ENCODE peak calls at places on chromosomes 5 and 9, in seven cellular contexts. P is keratinocyte, U is ovary, N is brain microvascular endothelial cell, T is fibroblast of lung, A is PC-3, H is SK-N-SH. K is an unnamed sample.

GRCh38 chr9:407255-407654 is 192.6 kb downstream of the DOCK8 start:
- DNase-seq in A (no peak), N (no peak), T (no peak), U (no peak), P (no peak), H (no peak), K (no peak)

GRCh38 chr5:60360355-60360754 is 339.6 kb downstream of the DEPDC1B start:
- DNase-seq in A (no peak), N (no peak), U (no peak), P (no peak), H (no peak), T (no peak), K (no peak)

GRCh38 chr9:81035171-81035570 is 654.2 kb downstream of the TLE1 start:
- DNase-seq in A (no peak), H (peak), P (no peak), N (no peak), T (peak), U (no peak), K (no peak)

GRCh38 chr5:66171349-66172344 is 27.5 kb downstream of the SREK1 start:
- DNase-seq in P (peak), T (peak), H (peak), U (peak), A (peak), N (peak), K (no peak)

GRCh38 chr5:175321927-175322532 is 122.0 kb downstream of the DRD1 start:
- DNase-seq in N (peak), H (no peak), A (peak), P (no peak), U (no peak), T (peak), K (no peak)

GRCh38 chr9:34992376-34992951 is 2.9 kb downstream of the DNAJB5 start:
- DNase-seq in P (peak), A (peak), H (no peak), U (peak), T (peak), N (peak), K (peak)

GRCh38 chr5:64688965-64689364 is 1.3 kb upstream of the SHISAL2B start:
- DNase-seq in A (no peak), U (no peak), N (no peak), T (no peak), P (no peak), H (no peak), K (no peak)

GRCh38 chr5:143156556-143156955 is 246.9 kb downstream of the NR3C1 start:
- DNase-seq in A (no peak), U (no peak), P (no peak), H (no peak), N (no peak), T (no peak), K (no peak)

GRCh38 chr5:146662229-146662628 is 146.2 kb upstream of the GPR151 start:
- DNase-seq in T (peak), A (peak), N (peak), U (no peak), P (no peak), H (no peak), K (no peak)

GRCh38 chr9:129763235-129763917 is 10.5 kb upstream of the PTGES start:
- DNase-seq in N (peak), P (no peak), T (peak), H (no peak), A (no peak), U (peak), K (peak)

GRCh38 chr5:3105172-3105571 is 353.7 kb upstream of the IRX2 start:
- DNase-seq in H (no peak), N (no peak), T (no peak), A (no peak), P (no peak), U (no peak), K (no peak)

GRCh38 chr5:20166496-20166895 is 178.5 kb upstream of the CDH18 start:
- DNase-seq in N (no peak), T (no peak), P (no peak), H (no peak), U (no peak), A (peak), K (no peak)

GRCh38 chr9:29816954-29817703 is 2243.8 kb upstream of the C9orf72 start:
- DNase-seq in H (no peak), U (no peak), N (no peak), T (no peak), A (no peak), P (no peak), K (no peak)

GRCh38 chr9:26131891-26132290 is 453.6 kb upstream of the TUSC1 start:
- DNase-seq in T (peak), N (peak), A (peak), P (no peak), H (no peak), U (no peak), K (no peak)

GRCh38 chr5:175464414-175465233 is 13.7 kb upstream of the SFXN1 start:
- DNase-seq in H (peak), T (peak), A (peak), N (peak), U (peak), P (no peak), K (no peak)

GRCh38 chr9:121252104-121252851 is 15.7 kb upstream of the GSN start:
- DNase-seq in N (no peak), U (no peak), A (no peak), H (no peak), T (no peak), P (no peak), K (no peak)

GRCh38 chr9:128987800-128988199 is 40.3 kb downstream of the NUP188 start:
- DNase-seq in A (peak), U (no peak), N (peak), P (peak), T (peak), H (no peak), K (peak)

GRCh38 chr9:128911529-128912035 is 9.2 kb upstream of the PHYHD1 start:
- DNase-seq in P (peak), U (no peak), N (peak), H (no peak), A (peak), T (peak), K (no peak)

GRCh38 chr5:138538943-138539627 is 4.0 kb downstream of the ETF1 start:
- DNase-seq in T (no peak), U (no peak), A (no peak), P (no peak), N (no peak), H (no peak), K (no peak)

GRCh38 chr9:126965541-126966428 is 51.2 kb downstream of the RALGPS1 start:
- DNase-seq in U (peak), A (peak), H (peak), T (peak), N (peak), P (no peak), K (peak)

GRCh38 chr5:31096238-31096865 is 97.1 kb upstream of the CDH6 start:
- DNase-seq in U (no peak), T (peak), A (peak), P (no peak), H (no peak), N (peak), K (peak)

GRCh38 chr5:140262221-140262620 is 40.7 kb downstream of the PFDN1 start:
- DNase-seq in H (no peak), T (no peak), U (no peak), N (no peak), A (no peak), P (no peak), K (no peak)
- H3K27ac ChIP-seq in H (no peak), T (peak), U (no peak), N (peak), A (peak), P (peak), K (no peak)

DNA sequence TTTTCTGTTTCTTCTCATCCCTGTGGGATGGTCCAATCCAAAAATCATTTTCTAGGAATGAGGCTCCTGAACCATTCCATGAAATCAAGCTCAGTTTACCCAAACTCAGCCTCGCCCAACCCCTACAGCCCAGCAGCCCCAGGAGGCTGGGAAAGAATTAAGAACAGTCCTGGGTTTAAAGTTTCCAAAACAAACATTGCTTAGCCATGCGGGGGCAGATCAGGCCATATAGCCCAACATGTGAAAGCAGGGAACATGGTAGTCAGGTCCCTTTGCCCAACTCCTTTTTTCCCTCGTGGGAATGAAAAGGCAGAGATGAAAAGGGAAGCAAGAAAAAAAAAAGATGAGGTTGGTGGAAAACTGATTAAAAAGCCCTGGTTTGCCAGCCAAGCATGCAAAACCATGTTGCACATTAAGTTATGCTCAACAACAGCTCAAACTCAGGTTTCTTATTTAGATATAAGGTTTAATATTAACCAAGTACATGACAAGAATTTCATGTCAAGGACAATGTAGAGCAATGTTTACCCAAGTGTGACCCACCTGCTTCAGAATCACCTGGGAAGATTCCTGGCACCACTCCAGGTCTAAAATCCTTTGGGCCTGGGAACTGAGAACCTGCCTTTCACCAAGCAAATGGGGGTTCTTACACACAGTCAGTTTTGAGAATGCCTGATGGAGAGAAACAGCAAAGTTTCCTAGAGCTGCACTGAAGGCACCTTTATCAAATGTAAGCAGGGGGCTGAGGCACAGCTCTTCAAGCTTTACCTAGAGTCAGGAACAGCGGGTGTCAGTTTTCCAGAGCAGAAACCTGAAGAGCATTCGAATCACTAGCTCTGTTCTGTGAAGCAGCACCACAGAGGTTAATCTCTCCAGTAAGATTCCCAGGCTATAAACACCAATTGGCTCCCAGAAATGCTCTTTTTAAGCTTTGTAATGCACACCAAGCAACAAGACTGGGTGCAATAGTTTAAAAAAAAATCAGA is 1.7 kb downstream of the FREM1 start:
- DNase-seq in U (no peak), T (no peak), P (no peak), H (no peak), A (no peak), N (no peak), K (no peak)
- H3K4me3 ChIP-seq in U (peak), T (no peak), P (no peak), H (peak), A (no peak), N (no peak), K (no peak)

DNA sequence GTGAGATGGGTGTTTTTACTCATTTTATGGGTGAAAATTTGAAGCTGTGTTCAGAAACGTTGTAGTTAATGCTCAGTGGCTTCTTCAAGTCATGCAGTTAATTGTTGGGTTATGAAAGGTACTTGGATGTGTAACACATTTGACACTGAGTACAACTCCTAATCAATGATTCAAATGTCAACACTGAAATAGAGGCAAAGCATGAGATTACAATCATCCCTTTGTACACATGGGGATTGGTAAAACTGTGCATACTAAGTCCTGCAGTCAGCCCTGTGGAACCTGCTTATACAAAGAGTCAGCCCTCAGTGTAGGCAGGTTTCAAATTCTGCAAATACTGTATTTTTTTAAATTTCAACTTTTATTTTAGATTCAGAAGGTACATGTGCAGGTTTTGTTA is 3.3 kb downstream of the ABLIM3 start:
- DNase-seq in N (no peak), T (no peak), A (peak), P (no peak), U (no peak), H (no peak), K (no peak)
- H3K27ac ChIP-seq in N (no peak), T (peak), A (no peak), P (no peak), U (no peak), H (no peak), K (no peak)

GRCh38 chr5:53392073-53392472 is 88.4 kb upstream of the FST start:
- DNase-seq in U (no peak), A (no peak), H (no peak), N (no peak), T (no peak), P (no peak), K (no peak)

GRCh38 chr5:53399921-53400697 is 80.3 kb upstream of the FST start:
- DNase-seq in A (no peak), T (no peak), H (no peak), N (peak), P (no peak), U (no peak), K (no peak)

GRCh38 chr5:53397141-53397794 is 83.2 kb upstream of the FST start:
- DNase-seq in H (no peak), U (no peak), T (no peak), N (no peak), P (no peak), A (no peak), K (no peak)

GRCh38 chr5:53403291-53403690 is 77.1 kb upstream of the FST start:
- DNase-seq in N (peak), U (no peak), H (no peak), P (no peak), A (no peak), T (no peak), K (no peak)

DNA sequence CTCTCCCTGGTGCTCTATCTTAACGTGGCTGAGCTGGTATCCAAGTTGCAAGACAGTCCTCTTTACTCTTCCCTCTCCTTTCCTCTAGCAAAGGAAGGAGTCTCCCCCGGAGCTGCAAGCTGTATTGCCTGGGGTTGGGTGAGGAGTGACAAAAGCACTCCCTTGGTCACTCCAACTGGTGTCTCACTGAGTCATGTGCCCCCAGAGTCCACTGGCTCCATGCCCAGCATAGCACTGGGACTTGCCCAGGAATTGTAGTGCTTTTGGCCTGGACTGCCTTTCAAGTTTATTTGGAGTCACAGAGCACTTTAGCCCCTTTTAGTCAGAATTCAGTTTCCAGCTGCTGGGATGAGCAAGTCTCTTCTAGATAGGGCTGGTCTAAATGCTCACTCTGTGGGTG is 82.6 kb upstream of the FST start:
- DNase-seq in T (peak), N (peak), U (no peak), H (no peak), A (peak), P (no peak), K (no peak)
- H3K4me3 ChIP-seq in T (no peak), N (no peak), U (no peak), H (no peak), A (no peak), P (no peak), K (no peak)

DNA sequence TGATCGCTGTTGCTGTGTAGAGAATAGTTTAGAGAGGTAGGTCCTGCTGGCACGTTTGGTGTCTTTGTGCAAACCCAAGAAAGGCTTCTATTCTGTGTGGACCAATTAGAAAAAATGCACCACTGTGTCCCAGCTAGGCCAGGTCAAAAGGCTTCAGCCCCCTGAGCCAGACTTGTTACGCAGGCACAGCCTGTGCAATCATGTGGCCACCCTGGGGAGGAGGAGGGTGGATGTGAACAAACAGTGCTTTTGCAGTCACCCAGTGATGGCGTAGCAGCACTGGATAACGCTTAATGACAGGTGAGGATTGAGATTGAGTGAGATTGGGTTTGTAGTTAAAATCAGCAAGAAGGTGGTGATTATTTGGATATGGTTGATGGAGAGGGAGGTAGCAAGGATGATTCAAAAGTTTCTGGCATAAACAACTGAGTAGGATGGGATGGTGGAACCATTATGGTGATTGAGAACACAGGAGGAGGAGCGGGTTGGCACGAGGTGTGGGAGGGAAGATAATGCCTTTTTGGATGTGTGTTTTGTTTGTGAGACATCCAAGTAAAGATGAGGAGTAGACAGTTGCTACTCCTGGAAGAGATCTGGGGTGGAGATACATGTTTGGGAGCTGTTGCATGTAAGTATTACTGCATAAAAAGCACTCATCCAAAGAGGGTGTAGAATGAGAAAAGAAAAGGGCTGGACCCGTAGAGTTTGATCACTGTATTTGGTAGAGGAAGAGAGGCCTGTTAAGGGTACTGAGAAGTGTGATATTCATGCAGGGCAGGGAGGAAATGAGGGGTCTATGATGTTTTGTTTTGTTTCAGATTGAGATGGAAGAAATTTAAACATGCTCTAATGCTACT is 6.7 kb downstream of the GCNT1 start:
- DNase-seq in N (no peak), H (no peak), P (no peak), T (no peak), A (no peak), U (no peak), K (no peak)
- H3K27ac ChIP-seq in N (no peak), H (no peak), P (no peak), T (no peak), A (no peak), U (no peak), K (no peak)

GRCh38 chr5:16577677-16578076 is 39.1 kb downstream of the RETREG1 start:
- DNase-seq in P (no peak), H (no peak), T (no peak), N (no peak), A (no peak), U (no peak), K (no peak)
- H3K4me3 ChIP-seq in P (no peak), H (no peak), T (no peak), N (no peak), A (no peak), U (no peak), K (no peak)

DNA sequence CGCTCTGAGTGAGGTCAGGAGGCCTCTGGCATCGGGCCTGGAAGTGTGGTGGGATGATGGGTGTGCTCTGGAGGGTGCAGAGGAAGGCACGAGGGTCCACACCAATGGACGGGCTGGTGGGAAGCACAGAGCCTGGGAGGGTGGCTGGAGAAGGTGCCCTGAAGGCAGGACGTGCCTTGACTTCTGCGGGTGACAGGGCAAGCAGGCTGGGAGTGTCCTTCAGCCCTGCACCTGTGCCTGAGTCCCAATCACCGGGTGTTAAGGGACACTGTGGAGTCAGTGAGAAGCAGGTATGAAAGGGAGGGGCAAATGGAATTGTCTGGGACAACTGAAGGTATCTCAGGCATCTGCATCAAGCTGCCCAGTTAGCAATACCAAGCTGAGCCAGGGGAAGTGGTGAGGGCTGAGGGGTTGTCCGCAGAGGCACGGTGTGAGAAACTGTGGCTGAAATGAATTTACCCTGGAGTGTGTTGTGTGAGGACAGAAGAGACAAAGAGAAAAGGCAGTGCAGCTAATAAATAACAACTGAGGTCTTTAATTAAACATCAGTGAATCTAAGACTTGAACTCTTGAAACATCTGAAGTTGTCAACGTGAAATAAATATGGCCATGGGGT is 50.4 kb downstream of the DAP start:
- DNase-seq in T (no peak), U (no peak), A (no peak), H (no peak), P (no peak), N (no peak), K (no peak)
- H3K27ac ChIP-seq in T (no peak), U (no peak), A (peak), H (no peak), P (no peak), N (no peak), K (no peak)

GRCh38 chr5:72850113-72850512 is 33.7 kb downstream of the TNPO1 start:
- DNase-seq in N (no peak), H (no peak), A (no peak), P (no peak), U (no peak), T (no peak), K (no peak)
- H3K4me3 ChIP-seq in N (peak), H (peak), A (peak), P (peak), U (peak), T (peak), K (peak)

GRCh38 chr5:38600334-38601045 is 44.0 kb upstream of the LIFR start:
- DNase-seq in A (peak), N (no peak), U (no peak), P (no peak), H (no peak), T (peak), K (no peak)

GRCh38 chr5:38603691-38604090 is 47.2 kb upstream of the LIFR start:
- DNase-seq in N (no peak), U (no peak), A (peak), T (peak), H (no peak), P (no peak), K (no peak)

GRCh38 chr5:38601133-38601842 is 44.8 kb upstream of the LIFR start:
- DNase-seq in T (peak), A (no peak), P (no peak), U (no peak), H (no peak), N (no peak), K (no peak)

GRCh38 chr5:38602641-38603040 is 46.2 kb upstream of the LIFR start:
- DNase-seq in A (no peak), N (no peak), H (no peak), P (no peak), T (no peak), U (no peak), K (no peak)

GRCh38 chr5:38601843-38602424 is 45.5 kb upstream of the LIFR start:
- DNase-seq in H (no peak), A (peak), N (peak), T (peak), U (no peak), P (peak), K (no peak)
- H3K27ac ChIP-seq in H (no peak), A (peak), N (no peak), T (no peak), U (no peak), P (no peak), K (no peak)

GRCh38 chr9:104264431-104264830 is 170.3 kb downstream of the SMC2 start:
- DNase-seq in A (no peak), P (no peak), T (no peak), U (no peak), H (no peak), N (no peak), K (no peak)
- H3K4me3 ChIP-seq in A (no peak), P (no peak), T (no peak), U (no peak), H (no peak), N (no peak), K (no peak)

K was measured in AG04450.